ENCODE peak calls at places on chromosome 3, in eight cellular contexts. M is A673, G is HEK293T, X is skeletal muscle cell, Y is Calu3, C is mucosa of descending colon, Q is EL, V is HFFc6. A is an unnamed sample.

GRCh38 chr3:65576942-65577341 is 461.8 kb downstream of the MAGI1 start:
- DNase-seq in M (no peak), G (no peak), X (no peak), Y (no peak), C (no peak), Q (peak; percentile 35), V (no peak), A (no peak)

GRCh38 chr3:107432013-107432515 is 54.8 kb downstream of the CCDC54 start:
- DNase-seq in M (no peak), G (no peak), X (no peak), Y (no peak), C (no peak), Q (peak; percentile 28), V (no peak), A (peak; percentile 36)

GRCh38 chr3:9280477-9281219 is 31.2 kb upstream of the SRGAP3 start:
- DNase-seq in M (no peak), G (peak; percentile 22), X (no peak), Y (no peak), C (no peak), Q (peak; percentile 15), V (no peak), A (no peak)

GRCh38 chr3:116155830-116156229 is 289.5 kb downstream of the LSAMP start:
- DNase-seq in M (no peak), G (no peak), X (peak; percentile 49), Y (no peak), C (no peak), Q (no peak), V (no peak), A (no peak)

GRCh38 chr3:49093853-49094767 is at the start of gene QRICH1:
- DNase-seq in M (peak; percentile 96), G (peak; percentile 94), X (peak; percentile 94), Y (peak; percentile 96), C (peak; percentile 98), Q (peak; percentile 99), V (peak; percentile 99), A (peak; percentile 99)

GRCh38 chr3:81676706-81677456 is 84.6 kb downstream of the GBE1 start:
- DNase-seq in M (no peak), G (no peak), X (no peak), Y (no peak), C (no peak), Q (no peak), V (no peak), A (no peak)

GRCh38 chr3:67601385-67601784 is 53.0 kb downstream of the SUCLG2 start:
- DNase-seq in M (no peak), G (no peak), X (no peak), Y (no peak), C (no peak), Q (peak; percentile 70), V (no peak), A (peak; percentile 35)

GRCh38 chr3:38823186-38823585 is 7.2 kb upstream of the SCN10A start:
- DNase-seq in M (no peak), G (no peak), X (no peak), Y (no peak), C (no peak), Q (no peak), V (no peak), A (no peak)

GRCh38 chr3:30518201-30518864 is 88.1 kb upstream of the TGFBR2 start:
- DNase-seq in M (no peak), G (no peak), X (no peak), Y (no peak), C (no peak), Q (no peak), V (no peak), A (peak; percentile 96)

GRCh38 chr3:38655708-38656300 is 6.3 kb upstream of the SCN5A start:
- DNase-seq in M (peak; percentile 56), G (peak; percentile 57), X (no peak), Y (peak; percentile 17), C (no peak), Q (peak; percentile 41), V (peak; percentile 35), A (peak; percentile 53)

GRCh38 chr3:40780801-40781406 is 256.1 kb downstream of the ZNF621 start:
- DNase-seq in M (no peak), G (no peak), X (peak; percentile 45), Y (no peak), C (no peak), Q (peak; percentile 19), V (no peak), A (no peak)

GRCh38 chr3:144119611-144120010 is 148.0 kb downstream of the DIPK2A start:
- DNase-seq in M (peak; percentile 33), G (no peak), X (no peak), Y (no peak), C (no peak), Q (no peak), V (no peak), A (no peak)

GRCh38 chr3:111801697-111802655 is 57.1 kb upstream of the PHLDB2 start:
- DNase-seq in M (peak; percentile 34), G (no peak), X (peak; percentile 90), Y (no peak), C (no peak), Q (peak; percentile 89), V (peak; percentile 89), A (peak; percentile 97)

GRCh38 chr3:100891033-100891432 is 102.2 kb downstream of the ABI3BP start:
- DNase-seq in M (peak; percentile 33), G (no peak), X (no peak), Y (no peak), C (no peak), Q (peak; percentile 30), V (peak; percentile 60), A (peak; percentile 54)

A was measured in MCF 10A.